ENCODE peak calls at places on chromosomes 6 and 20, in six cellular contexts. T, L, S, F, C and W are unnamed samples.

GRCh38 chr20:45037050-45037449 is 63.9 kb downstream of the KCNS1 start:
- DNase-seq in F (peak), S (no peak), L (no peak), C (no peak), T (no peak), W (no peak)

GRCh38 chr6:81774542-81774941 is 22.1 kb upstream of the TENT5A start:
- DNase-seq in C (peak), T (no peak), S (no peak), F (no peak), L (no peak), W (no peak)

GRCh38 chr6:26126394-26127221 is 39.4 kb downstream of the HFE start:
- DNase-seq in L (no peak), C (no peak), S (no peak), F (no peak), T (no peak), W (no peak)

GRCh38 chr20:63978319-63979220 is 872 bp downstream of the SAMD10 start:
- DNase-seq in C (peak), F (peak), T (peak), S (peak), L (no peak), W (peak)

GRCh38 chr20:57238089-57238488 is 28.4 kb downstream of the BMP7 start:
- DNase-seq in F (no peak), L (no peak), T (no peak), C (no peak), S (no peak), W (no peak)

GRCh38 chr6:71410164-71410566 is 121.6 kb downstream of the OGFRL1 start:
- DNase-seq in S (no peak), L (no peak), F (no peak), T (no peak), C (no peak), W (no peak)

GRCh38 chr6:133208183-133208755 is 32.9 kb upstream of the EYA4 start:
- DNase-seq in L (no peak), T (no peak), S (no peak), F (no peak), C (no peak), W (no peak)

GRCh38 chr20:11267762-11268335 is 594.0 kb upstream of the JAG1 start:
- DNase-seq in F (no peak), L (no peak), S (no peak), T (no peak), C (no peak), W (no peak)

GRCh38 chr6:22551280-22551679 is 18.1 kb upstream of the HDGFL1 start:
- DNase-seq in L (no peak), S (no peak), C (no peak), F (no peak), T (no peak), W (no peak)

GRCh38 chr6:28910901-28911680 is 12.7 kb downstream of the TRIM27 start:
- DNase-seq in F (peak), C (no peak), T (no peak), L (no peak), S (no peak), W (no peak)

GRCh38 chr6:140040391-140040790 is 665.9 kb upstream of the CITED2 start:
- DNase-seq in F (no peak), S (no peak), T (no peak), L (no peak), C (no peak), W (no peak)

GRCh38 chr6:10320291-10320690 is 94.6 kb downstream of the TFAP2A start:
- DNase-seq in F (no peak), S (no peak), T (no peak), L (no peak), C (no peak), W (no peak)

GRCh38 chr20:57547250-57547649 is 13.7 kb upstream of the PCK1 start:
- DNase-seq in F (no peak), L (peak), S (no peak), C (peak), T (no peak), W (no peak)

GRCh38 chr6:27312950-27313271 is 838 bp upstream of the POM121L2 start:
- DNase-seq in F (no peak), L (no peak), C (no peak), S (no peak), T (no peak), W (no peak)

GRCh38 chr6:5204340-5204739 is 56.4 kb downstream of the LYRM4 start:
- DNase-seq in S (no peak), T (no peak), C (no peak), F (peak), L (no peak), W (no peak)

GRCh38 chr20:43863330-43863729 is 51.3 kb upstream of the TOX2 start:
- DNase-seq in S (no peak), F (no peak), T (no peak), C (no peak), L (no peak), W (no peak)

DNA sequence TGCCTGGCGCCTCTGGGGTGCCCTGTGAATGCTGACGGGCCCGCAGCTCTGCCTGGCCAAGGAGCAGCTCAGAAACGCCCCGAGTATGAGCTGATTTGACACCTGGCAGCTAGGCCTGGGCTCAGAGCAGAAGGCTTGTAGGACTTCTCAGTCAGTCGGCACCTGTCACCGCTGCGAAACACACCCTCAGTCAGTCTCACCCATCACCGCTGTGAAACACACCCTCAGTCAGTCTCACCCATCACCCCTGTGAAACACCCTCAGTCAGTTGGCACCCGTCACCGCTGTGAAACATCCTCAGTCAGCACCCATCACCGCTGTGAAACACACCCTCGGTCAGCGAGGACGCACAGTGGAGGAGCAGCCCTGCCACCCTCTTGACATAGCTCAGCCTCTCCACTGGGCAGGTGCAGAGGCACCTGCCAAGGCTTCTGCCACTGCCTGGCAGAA is 109.0 kb downstream of the PSMB1 start:
- DNase-seq in T (no peak), L (no peak), F (no peak), C (no peak), S (no peak), W (no peak)
- TF ChIP-seq JUN in T (no peak), L (no peak), F (no peak), C (no peak), S (no peak), W (no peak)

DNA sequence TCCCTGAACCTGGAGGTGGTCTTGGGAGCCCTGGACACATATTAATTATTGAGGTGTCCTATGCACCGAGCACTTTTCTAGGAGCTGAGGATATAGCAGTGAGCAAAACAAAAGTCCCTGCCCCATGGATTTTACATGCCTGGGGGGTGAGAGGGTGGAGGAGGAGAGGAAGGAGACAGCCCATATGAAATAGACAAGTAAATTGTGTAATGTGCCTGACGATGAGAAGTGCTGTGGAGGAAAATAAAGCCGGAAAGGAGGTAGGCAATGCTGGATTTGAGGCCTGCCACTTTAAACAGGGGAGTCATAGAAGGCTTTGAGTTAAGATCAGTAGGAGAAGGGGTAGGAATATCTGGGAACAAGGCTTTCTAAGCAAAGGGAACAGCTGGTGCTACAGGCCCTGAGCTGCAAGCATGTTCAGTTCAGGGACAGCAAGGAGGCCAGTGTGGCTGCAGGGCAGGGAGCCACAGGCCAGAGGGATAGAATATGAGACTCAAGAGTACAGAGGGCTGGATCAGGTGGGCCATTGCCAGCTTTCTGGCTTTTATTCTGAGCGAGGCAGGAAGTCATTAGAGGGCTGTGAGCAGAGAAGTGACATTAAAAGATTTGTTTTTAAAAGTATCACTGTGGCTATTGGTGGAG is 19.1 kb upstream of the MYLIP start:
- DNase-seq in T (no peak), S (no peak), L (no peak), C (no peak), F (no peak), W (no peak)
- TF ChIP-seq JUN in T (no peak), S (no peak), L (no peak), C (no peak), F (no peak), W (no peak)

GRCh38 chr6:16498957-16499356 is 260.6 kb downstream of the GMPR start:
- DNase-seq in C (no peak), F (no peak), S (no peak), T (no peak), L (no peak), W (no peak)

GRCh38 chr6:16496210-16496609 is 257.8 kb downstream of the GMPR start:
- DNase-seq in C (no peak), F (no peak), T (no peak), S (no peak), L (no peak), W (no peak)

GRCh38 chr6:16494781-16495180 is 256.4 kb downstream of the GMPR start:
- DNase-seq in F (no peak), T (no peak), S (no peak), C (no peak), L (no peak), W (no peak)

GRCh38 chr6:16498237-16498636 is 259.9 kb downstream of the GMPR start:
- DNase-seq in L (no peak), S (no peak), F (no peak), C (no peak), T (no peak), W (no peak)

GRCh38 chr6:16496982-16497823 is 258.8 kb downstream of the GMPR start:
- DNase-seq in L (no peak), S (no peak), C (no peak), F (no peak), T (no peak), W (no peak)
- TF ChIP-seq JUN in L (no peak), S (no peak), C (no peak), F (no peak), T (no peak), W (no peak)

GRCh38 chr6:52328303-52328662 is 33.7 kb upstream of the PAQR8 start:
- DNase-seq in L (no peak), F (no peak), T (no peak), S (no peak), C (peak), W (no peak)

GRCh38 chr6:52324239-52324638 is 37.7 kb upstream of the PAQR8 start:
- DNase-seq in S (no peak), T (no peak), C (no peak), L (no peak), F (no peak), W (no peak)

GRCh38 chr6:52326540-52327364 is 35.2 kb upstream of the PAQR8 start:
- DNase-seq in C (no peak), T (no peak), S (no peak), L (no peak), F (no peak), W (no peak)

GRCh38 chr6:52328721-52329120 is 33.2 kb upstream of the PAQR8 start:
- DNase-seq in L (no peak), F (no peak), C (peak), S (no peak), T (no peak), W (no peak)

GRCh38 chr6:52325695-52326471 is 36.1 kb upstream of the PAQR8 start:
- DNase-seq in T (peak), S (no peak), C (peak), L (no peak), F (no peak), W (peak)
- TF ChIP-seq JUN in T (no peak), S (no peak), C (no peak), L (no peak), F (no peak), W (no peak)

GRCh38 chr6:138682722-138683521 is 90.6 kb upstream of the CCDC28A start:
- DNase-seq in C (no peak), S (peak), L (no peak), F (no peak), T (no peak), W (no peak)
- TF ChIP-seq JUN in C (no peak), S (no peak), L (no peak), F (no peak), T (no peak), W (no peak)